ENCODE peak calls at places on chromosomes 16 and 17, in six cellular contexts. One of them, this sample, is unnamed.
A peak's percentile ranks its signal among the peaks of the same experiment; 100 is the strongest.

GRCh38 chr17:80371196-80371595 is 43.8 kb upstream of the ENDOV start:
- DNase-seq in A549: no peak
- DNase-seq in uterus: no peak
- DNase-seq in ovary: no peak
- DNase-seq in esophagus squamous epithelium: no peak
- DNase-seq in thyroid gland: no peak
- DNase-seq in this sample: no peak

GRCh38 chr17:732788-733720 is 658 bp downstream of the TLCD3A start:
- DNase-seq in A549: peak; percentile 51
- DNase-seq in uterus: peak; percentile 24
- DNase-seq in ovary: peak; percentile 26
- DNase-seq in esophagus squamous epithelium: no peak
- DNase-seq in thyroid gland: peak; percentile 66
- DNase-seq in this sample: no peak

GRCh38 chr17:22270381-22270780 is 578.1 kb downstream of the KCNJ18 start:
- DNase-seq in A549: no peak
- DNase-seq in uterus: no peak
- DNase-seq in ovary: no peak
- DNase-seq in esophagus squamous epithelium: no peak
- DNase-seq in thyroid gland: no peak
- DNase-seq in this sample: no peak

GRCh38 chr17:29590261-29590978 is 972 bp upstream of the GIT1 start:
- DNase-seq in A549: peak; percentile 73
- DNase-seq in uterus: peak; percentile 54
- DNase-seq in ovary: peak; percentile 28
- DNase-seq in esophagus squamous epithelium: no peak
- DNase-seq in thyroid gland: no peak
- DNase-seq in this sample: no peak

GRCh38 chr16:87131061-87131995 is 185.9 kb downstream of the C16orf95 start:
- DNase-seq in A549: no peak
- DNase-seq in uterus: no peak
- DNase-seq in ovary: no peak
- DNase-seq in esophagus squamous epithelium: no peak
- DNase-seq in thyroid gland: no peak
- DNase-seq in this sample: no peak

GRCh38 chr16:77794586-77794985 is 6.2 kb downstream of the VAT1L start:
- DNase-seq in A549: no peak
- DNase-seq in uterus: no peak
- DNase-seq in ovary: no peak
- DNase-seq in esophagus squamous epithelium: no peak
- DNase-seq in thyroid gland: no peak
- DNase-seq in this sample: no peak

GRCh38 chr16:68085259-68086071 is at the start of gene NFATC3:
- DNase-seq in A549: peak; percentile 97
- DNase-seq in uterus: peak; percentile 98
- DNase-seq in ovary: peak; percentile 99
- DNase-seq in esophagus squamous epithelium: peak; percentile 93
- DNase-seq in thyroid gland: peak; percentile 99
- DNase-seq in this sample: peak; percentile 98

GRCh38 chr16:78004501-78004900 is 17.8 kb upstream of the CLEC3A start:
- DNase-seq in A549: no peak
- DNase-seq in uterus: no peak
- DNase-seq in ovary: no peak
- DNase-seq in esophagus squamous epithelium: no peak
- DNase-seq in thyroid gland: no peak
- DNase-seq in this sample: no peak

GRCh38 chr17:76385892-76386786 is 1.7 kb downstream of the SPHK1 start:
- DNase-seq in A549: peak; percentile 87
- DNase-seq in uterus: peak; percentile 69
- DNase-seq in ovary: peak; percentile 65
- DNase-seq in esophagus squamous epithelium: no peak
- DNase-seq in thyroid gland: peak; percentile 76
- DNase-seq in this sample: peak; percentile 61

GRCh38 chr17:76384987-76385891 is 830 bp downstream of the SPHK1 start:
- DNase-seq in A549: peak; percentile 68
- DNase-seq in uterus: peak; percentile 44
- DNase-seq in ovary: no peak
- DNase-seq in esophagus squamous epithelium: no peak
- DNase-seq in thyroid gland: peak; percentile 49
- DNase-seq in this sample: peak; percentile 93

GRCh38 chr17:76382803-76383644 is 1.4 kb upstream of the SPHK1 start:
- DNase-seq in A549: peak; percentile 75
- DNase-seq in uterus: no peak
- DNase-seq in ovary: no peak
- DNase-seq in esophagus squamous epithelium: no peak
- DNase-seq in thyroid gland: peak; percentile 52
- DNase-seq in this sample: peak; percentile 47

GRCh38 chr17:76383645-76384221 is 676 bp upstream of the SPHK1 start:
- DNase-seq in A549: peak; percentile 66
- DNase-seq in uterus: peak; percentile 42
- DNase-seq in ovary: no peak
- DNase-seq in esophagus squamous epithelium: no peak
- DNase-seq in thyroid gland: peak; percentile 40
- DNase-seq in this sample: peak; percentile 89

GRCh38 chr17:76384222-76384986 is at the start of gene SPHK1:
- DNase-seq in A549: peak; percentile 84
- DNase-seq in uterus: peak; percentile 54
- DNase-seq in ovary: peak; percentile 42
- DNase-seq in esophagus squamous epithelium: no peak
- DNase-seq in thyroid gland: peak; percentile 72
- DNase-seq in this sample: peak; percentile 93
- TF ChIP-seq POLR2A in A549: peak; percentile 55
- TF ChIP-seq POLR2A in uterus: no peak
- TF ChIP-seq POLR2A in ovary: peak; percentile 48
- TF ChIP-seq POLR2A in esophagus squamous epithelium: peak; percentile 63
- TF ChIP-seq POLR2A in thyroid gland: peak; percentile 65
- TF ChIP-seq POLR2A in this sample: no peak

DNA sequence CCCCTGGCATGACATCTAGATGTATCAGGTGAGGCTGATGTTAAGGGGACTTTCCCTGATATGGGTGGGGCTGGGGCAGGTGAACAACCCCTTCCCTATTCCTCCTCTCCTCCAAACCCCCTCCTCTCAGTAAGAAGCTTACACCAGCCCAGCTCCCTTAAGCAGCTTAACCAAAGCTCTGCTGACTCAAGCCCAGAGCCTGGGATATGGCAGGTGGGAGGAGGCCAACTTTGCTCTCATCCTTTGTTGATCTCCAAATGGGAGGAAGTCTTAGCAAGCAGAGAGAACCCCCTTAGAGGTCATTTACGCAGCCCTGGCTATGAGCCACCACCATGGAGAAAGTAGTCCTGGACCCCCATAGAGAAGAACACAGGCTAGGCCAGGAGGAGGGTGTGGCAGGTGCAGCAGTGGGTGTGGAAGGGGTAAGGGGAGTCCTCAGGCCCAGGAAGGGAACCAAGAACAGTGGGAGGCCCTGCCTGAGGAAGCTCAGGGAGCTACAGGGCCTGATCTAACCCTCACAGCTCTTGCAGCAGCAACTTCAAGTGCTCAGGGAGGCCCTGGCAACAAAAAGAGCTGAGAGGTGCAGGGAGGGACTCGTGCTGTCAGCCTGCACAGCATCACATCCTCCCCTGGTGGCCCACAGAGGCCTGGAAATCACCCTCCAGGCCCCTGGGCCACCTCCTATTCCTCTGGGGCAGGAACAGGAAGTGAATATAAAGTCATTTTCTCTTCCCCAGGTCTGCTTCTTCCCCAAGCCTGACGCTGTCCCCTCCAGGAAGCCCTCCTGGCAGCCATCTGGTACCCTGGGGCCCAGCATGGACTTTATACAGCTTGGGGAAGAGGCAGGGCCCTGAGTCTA is 2.9 kb downstream of the UNC119 start:
- DNase-seq in A549: no peak
- DNase-seq in uterus: no peak
- DNase-seq in ovary: no peak
- DNase-seq in esophagus squamous epithelium: no peak
- DNase-seq in thyroid gland: no peak
- DNase-seq in this sample: no peak
- TF ChIP-seq CTCF in A549: no peak
- TF ChIP-seq CTCF in uterus: no peak
- TF ChIP-seq CTCF in ovary: no peak
- TF ChIP-seq CTCF in esophagus squamous epithelium: no peak
- TF ChIP-seq CTCF in thyroid gland: no peak
- TF ChIP-seq CTCF in this sample: no peak

GRCh38 chr16:3062553-3062952 is 2.9 kb upstream of the IL32 start:
- DNase-seq in A549: no peak
- DNase-seq in uterus: no peak
- DNase-seq in ovary: no peak
- DNase-seq in esophagus squamous epithelium: no peak
- DNase-seq in thyroid gland: no peak
- DNase-seq in this sample: no peak

GRCh38 chr16:3066440-3066748 is 954 bp downstream of the IL32 start:
- DNase-seq in A549: no peak
- DNase-seq in uterus: no peak
- DNase-seq in ovary: no peak
- DNase-seq in esophagus squamous epithelium: no peak
- DNase-seq in thyroid gland: no peak
- DNase-seq in this sample: no peak

GRCh38 chr16:3063617-3064389 is 1.6 kb upstream of the IL32 start:
- DNase-seq in A549: no peak
- DNase-seq in uterus: no peak
- DNase-seq in ovary: no peak
- DNase-seq in esophagus squamous epithelium: no peak
- DNase-seq in thyroid gland: no peak
- DNase-seq in this sample: no peak

GRCh38 chr16:3065742-3066439 is 451 bp downstream of the IL32 start:
- DNase-seq in A549: no peak
- DNase-seq in uterus: no peak
- DNase-seq in ovary: no peak
- DNase-seq in esophagus squamous epithelium: no peak
- DNase-seq in thyroid gland: no peak
- DNase-seq in this sample: no peak

DNA sequence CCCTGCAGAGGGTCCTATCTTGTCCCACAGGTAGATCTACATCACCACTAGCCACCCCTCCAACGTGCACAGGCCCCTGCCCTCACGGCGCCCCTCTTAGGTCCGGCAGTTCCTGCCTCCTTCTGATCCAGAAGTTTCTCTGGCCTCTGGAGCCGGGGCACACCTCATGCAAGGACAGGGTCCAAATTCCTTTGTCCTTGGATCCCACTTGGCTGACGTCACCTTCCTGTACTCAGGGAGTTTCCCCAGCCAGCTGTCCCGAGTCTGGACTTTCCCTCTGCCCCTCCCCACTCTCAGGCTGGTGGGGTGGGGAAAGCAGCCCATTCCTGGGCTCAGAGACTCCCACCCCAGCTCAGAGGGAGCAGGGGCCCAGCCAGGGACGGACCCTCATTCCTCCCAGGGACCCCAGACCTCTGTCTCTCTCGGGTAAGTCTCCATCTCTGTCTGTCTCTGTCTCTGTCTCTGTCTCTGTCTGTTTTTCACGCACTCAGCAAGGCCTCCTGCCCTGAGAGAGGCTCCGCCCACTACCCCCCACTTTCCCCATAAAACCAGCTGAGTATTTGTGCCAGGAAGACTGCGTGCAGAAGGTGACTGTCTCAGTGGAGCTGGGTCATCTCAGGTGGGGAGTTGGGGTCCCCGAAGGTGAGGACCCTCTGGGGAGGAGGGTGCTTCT is at the start of gene IL32:
- DNase-seq in A549: peak; percentile 66
- DNase-seq in uterus: no peak
- DNase-seq in ovary: peak; percentile 38
- DNase-seq in esophagus squamous epithelium: no peak
- DNase-seq in thyroid gland: peak; percentile 48
- DNase-seq in this sample: no peak
- TF ChIP-seq POLR2A in A549: no peak
- TF ChIP-seq POLR2A in uterus: no peak
- TF ChIP-seq POLR2A in ovary: no peak
- TF ChIP-seq POLR2A in esophagus squamous epithelium: peak; percentile 31
- TF ChIP-seq POLR2A in thyroid gland: peak; percentile 16
- TF ChIP-seq POLR2A in this sample: no peak

DNA sequence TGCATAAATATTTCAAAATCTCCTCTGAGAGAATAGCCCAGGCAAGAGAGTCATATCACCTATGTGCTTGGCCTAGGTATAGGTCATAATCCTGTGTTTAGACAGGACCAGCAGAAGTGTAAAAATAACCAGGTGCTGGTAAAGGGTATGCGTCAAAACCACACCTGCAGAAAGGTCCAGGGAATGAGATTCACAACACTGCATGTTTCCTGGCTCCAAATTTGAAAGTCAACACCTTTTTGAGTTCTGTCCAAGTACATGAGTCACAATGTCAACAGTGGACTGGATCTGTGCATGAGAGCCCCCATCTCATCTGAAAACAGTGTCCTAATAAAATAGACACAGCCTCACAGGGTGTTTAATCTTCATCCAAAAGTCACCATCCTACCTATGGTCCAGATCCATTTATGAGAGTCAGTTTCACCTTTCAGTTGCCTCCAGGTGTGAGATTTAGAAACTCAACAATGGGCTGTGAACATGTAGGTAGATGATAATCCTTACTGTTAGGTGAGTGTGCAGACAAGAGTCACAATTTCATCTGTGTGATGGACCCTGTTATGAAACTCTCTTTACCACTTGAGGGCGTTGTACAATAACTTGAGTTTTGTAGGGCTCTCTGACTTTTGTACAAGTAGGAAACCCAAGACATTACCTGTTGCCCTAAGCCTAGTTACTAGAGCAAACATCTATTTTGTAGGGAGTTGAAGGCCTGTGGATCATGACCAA is 2100.7 kb downstream of the TP53TG3F start:
- DNase-seq in A549: no peak
- DNase-seq in uterus: no peak
- DNase-seq in ovary: no peak
- DNase-seq in esophagus squamous epithelium: no peak
- DNase-seq in thyroid gland: no peak
- DNase-seq in this sample: no peak
- TF ChIP-seq CTCF in A549: no peak
- TF ChIP-seq CTCF in uterus: no peak
- TF ChIP-seq CTCF in ovary: no peak
- TF ChIP-seq CTCF in esophagus squamous epithelium: no peak
- TF ChIP-seq CTCF in thyroid gland: no peak
- TF ChIP-seq CTCF in this sample: no peak